ENCODE peak calls at places on chromosome 22, in nine cellular contexts. One of them, this sample, is unnamed.

GRCh38 chr22:41401781-41402648 is 20.3 kb downstream of the TEF start:
- DNase-seq in small intestine: peak; percentile 91
- DNase-seq in AG08395: peak; percentile 76
- DNase-seq in nephron progenitor cell: no peak
- DNase-seq in SHP77 treated with DMSO at 0.1 percent for 48 hours: peak; percentile 76
- DNase-seq in RWPE1: peak; percentile 86
- DNase-seq in activated CD4-positive, alpha-beta T cell treated with anti-CD3 and anti-CD28 coated beads, Interleukin-2, amount 10 ng/mL, durations not matched to agents 7 days and 5 days: no peak
- DNase-seq in 8988T: no peak
- DNase-seq in dorsolateral prefrontal cortex: peak; percentile 89
- DNase-seq in this sample: peak; percentile 59

GRCh38 chr22:36405221-36405631 is 17.5 kb upstream of the MYH9 start:
- DNase-seq in SHP77 treated with DMSO at 0.1 percent for 48 hours: no peak
- DNase-seq in RWPE1: no peak
- DNase-seq in AG08395: no peak
- DNase-seq in nephron progenitor cell: no peak
- DNase-seq in activated CD4-positive, alpha-beta T cell treated with anti-CD3 and anti-CD28 coated beads, Interleukin-2, amount 10 ng/mL, durations not matched to agents 7 days and 5 days: peak; percentile 57
- DNase-seq in dorsolateral prefrontal cortex: no peak
- DNase-seq in small intestine: no peak
- DNase-seq in 8988T: no peak
- DNase-seq in this sample: no peak

GRCh38 chr22:45265546-45265945 is 19.2 kb upstream of the UPK3A start:
- DNase-seq in activated CD4-positive, alpha-beta T cell treated with anti-CD3 and anti-CD28 coated beads, Interleukin-2, amount 10 ng/mL, durations not matched to agents 7 days and 5 days: no peak
- DNase-seq in dorsolateral prefrontal cortex: no peak
- DNase-seq in 8988T: no peak
- DNase-seq in RWPE1: no peak
- DNase-seq in nephron progenitor cell: no peak
- DNase-seq in AG08395: no peak
- DNase-seq in SHP77 treated with DMSO at 0.1 percent for 48 hours: no peak
- DNase-seq in small intestine: no peak
- DNase-seq in this sample: no peak

GRCh38 chr22:29211066-29211841 is 5.6 kb downstream of the EMID1 start:
- DNase-seq in 8988T: peak; percentile 8
- DNase-seq in activated CD4-positive, alpha-beta T cell treated with anti-CD3 and anti-CD28 coated beads, Interleukin-2, amount 10 ng/mL, durations not matched to agents 7 days and 5 days: no peak
- DNase-seq in SHP77 treated with DMSO at 0.1 percent for 48 hours: no peak
- DNase-seq in dorsolateral prefrontal cortex: no peak
- DNase-seq in AG08395: no peak
- DNase-seq in small intestine: no peak
- DNase-seq in RWPE1: no peak
- DNase-seq in nephron progenitor cell: no peak
- DNase-seq in this sample: no peak

GRCh38 chr22:24006207-24006913 is 1.1 kb upstream of the GSTT4 start:
- DNase-seq in dorsolateral prefrontal cortex: no peak
- DNase-seq in AG08395: no peak
- DNase-seq in small intestine: no peak
- DNase-seq in 8988T: no peak
- DNase-seq in nephron progenitor cell: no peak
- DNase-seq in activated CD4-positive, alpha-beta T cell treated with anti-CD3 and anti-CD28 coated beads, Interleukin-2, amount 10 ng/mL, durations not matched to agents 7 days and 5 days: no peak
- DNase-seq in RWPE1: no peak
- DNase-seq in SHP77 treated with DMSO at 0.1 percent for 48 hours: no peak
- DNase-seq in this sample: no peak

GRCh38 chr22:50209893-50210292 is 9.1 kb downstream of the SELENOO start:
- DNase-seq in nephron progenitor cell: peak; percentile 69
- DNase-seq in dorsolateral prefrontal cortex: peak; percentile 72
- DNase-seq in RWPE1: peak; percentile 48
- DNase-seq in small intestine: peak; percentile 68
- DNase-seq in activated CD4-positive, alpha-beta T cell treated with anti-CD3 and anti-CD28 coated beads, Interleukin-2, amount 10 ng/mL, durations not matched to agents 7 days and 5 days: peak; percentile 81
- DNase-seq in SHP77 treated with DMSO at 0.1 percent for 48 hours: no peak
- DNase-seq in AG08395: peak; percentile 84
- DNase-seq in 8988T: no peak
- DNase-seq in this sample: peak; percentile 59

GRCh38 chr22:46070215-46070721 is 80.1 kb upstream of the PPARA start:
- DNase-seq in 8988T: no peak
- DNase-seq in activated CD4-positive, alpha-beta T cell treated with anti-CD3 and anti-CD28 coated beads, Interleukin-2, amount 10 ng/mL, durations not matched to agents 7 days and 5 days: peak; percentile 26
- DNase-seq in small intestine: peak; percentile 79
- DNase-seq in SHP77 treated with DMSO at 0.1 percent for 48 hours: no peak
- DNase-seq in AG08395: no peak
- DNase-seq in RWPE1: no peak
- DNase-seq in dorsolateral prefrontal cortex: peak; percentile 30
- DNase-seq in nephron progenitor cell: peak; percentile 42
- DNase-seq in this sample: peak; percentile 83

GRCh38 chr22:37647928-37648327 is 8.5 kb downstream of the SH3BP1 start:
- DNase-seq in AG08395: no peak
- DNase-seq in SHP77 treated with DMSO at 0.1 percent for 48 hours: no peak
- DNase-seq in dorsolateral prefrontal cortex: no peak
- DNase-seq in nephron progenitor cell: no peak
- DNase-seq in 8988T: no peak
- DNase-seq in small intestine: peak; percentile 99
- DNase-seq in activated CD4-positive, alpha-beta T cell treated with anti-CD3 and anti-CD28 coated beads, Interleukin-2, amount 10 ng/mL, durations not matched to agents 7 days and 5 days: no peak
- DNase-seq in RWPE1: no peak
- DNase-seq in this sample: no peak

GRCh38 chr22:44261861-44262595 is 50.7 kb downstream of the SHISAL1 start:
- DNase-seq in small intestine: no peak
- DNase-seq in SHP77 treated with DMSO at 0.1 percent for 48 hours: no peak
- DNase-seq in AG08395: no peak
- DNase-seq in nephron progenitor cell: no peak
- DNase-seq in activated CD4-positive, alpha-beta T cell treated with anti-CD3 and anti-CD28 coated beads, Interleukin-2, amount 10 ng/mL, durations not matched to agents 7 days and 5 days: no peak
- DNase-seq in dorsolateral prefrontal cortex: no peak
- DNase-seq in 8988T: no peak
- DNase-seq in RWPE1: no peak
- DNase-seq in this sample: no peak

GRCh38 chr22:38799265-38800002 is 5.5 kb upstream of the DNAL4 start:
- DNase-seq in RWPE1: no peak
- DNase-seq in activated CD4-positive, alpha-beta T cell treated with anti-CD3 and anti-CD28 coated beads, Interleukin-2, amount 10 ng/mL, durations not matched to agents 7 days and 5 days: no peak
- DNase-seq in SHP77 treated with DMSO at 0.1 percent for 48 hours: no peak
- DNase-seq in AG08395: peak; percentile 45
- DNase-seq in dorsolateral prefrontal cortex: no peak
- DNase-seq in small intestine: no peak
- DNase-seq in nephron progenitor cell: no peak
- DNase-seq in 8988T: no peak
- DNase-seq in this sample: peak; percentile 7

GRCh38 chr22:33803371-33803770 is 116.9 kb downstream of the LARGE1 start:
- DNase-seq in activated CD4-positive, alpha-beta T cell treated with anti-CD3 and anti-CD28 coated beads, Interleukin-2, amount 10 ng/mL, durations not matched to agents 7 days and 5 days: no peak
- DNase-seq in SHP77 treated with DMSO at 0.1 percent for 48 hours: no peak
- DNase-seq in RWPE1: no peak
- DNase-seq in nephron progenitor cell: no peak
- DNase-seq in small intestine: peak; percentile 29
- DNase-seq in dorsolateral prefrontal cortex: no peak
- DNase-seq in 8988T: no peak
- DNase-seq in AG08395: peak; percentile 91
- DNase-seq in this sample: peak; percentile 79

GRCh38 chr22:37330200-37331033 is 48.1 kb downstream of the CYTH4 start:
- DNase-seq in AG08395: peak; percentile 62
- DNase-seq in RWPE1: peak; percentile 36
- DNase-seq in dorsolateral prefrontal cortex: peak; percentile 74
- DNase-seq in nephron progenitor cell: peak; percentile 87
- DNase-seq in activated CD4-positive, alpha-beta T cell treated with anti-CD3 and anti-CD28 coated beads, Interleukin-2, amount 10 ng/mL, durations not matched to agents 7 days and 5 days: peak; percentile 50
- DNase-seq in small intestine: peak; percentile 74
- DNase-seq in 8988T: peak; percentile 59
- DNase-seq in SHP77 treated with DMSO at 0.1 percent for 48 hours: peak; percentile 66
- DNase-seq in this sample: peak; percentile 95

GRCh38 chr22:19851291-19852176 is 3.1 kb downstream of the GNB1L start:
- DNase-seq in small intestine: no peak
- DNase-seq in nephron progenitor cell: no peak
- DNase-seq in dorsolateral prefrontal cortex: no peak
- DNase-seq in RWPE1: no peak
- DNase-seq in 8988T: no peak
- DNase-seq in AG08395: no peak
- DNase-seq in SHP77 treated with DMSO at 0.1 percent for 48 hours: no peak
- DNase-seq in activated CD4-positive, alpha-beta T cell treated with anti-CD3 and anti-CD28 coated beads, Interleukin-2, amount 10 ng/mL, durations not matched to agents 7 days and 5 days: no peak
- DNase-seq in this sample: no peak

GRCh38 chr22:22248878-22249277 is 4.3 kb downstream of the VPREB1 start:
- DNase-seq in RWPE1: no peak
- DNase-seq in 8988T: no peak
- DNase-seq in dorsolateral prefrontal cortex: no peak
- DNase-seq in SHP77 treated with DMSO at 0.1 percent for 48 hours: no peak
- DNase-seq in nephron progenitor cell: no peak
- DNase-seq in small intestine: no peak
- DNase-seq in activated CD4-positive, alpha-beta T cell treated with anti-CD3 and anti-CD28 coated beads, Interleukin-2, amount 10 ng/mL, durations not matched to agents 7 days and 5 days: peak; percentile 65
- DNase-seq in AG08395: no peak
- DNase-seq in this sample: no peak

GRCh38 chr22:32758866-32759385 is 42.6 kb upstream of the TIMP3 start:
- DNase-seq in nephron progenitor cell: no peak
- DNase-seq in dorsolateral prefrontal cortex: no peak
- DNase-seq in 8988T: no peak
- DNase-seq in small intestine: no peak
- DNase-seq in RWPE1: no peak
- DNase-seq in activated CD4-positive, alpha-beta T cell treated with anti-CD3 and anti-CD28 coated beads, Interleukin-2, amount 10 ng/mL, durations not matched to agents 7 days and 5 days: no peak
- DNase-seq in AG08395: no peak
- DNase-seq in SHP77 treated with DMSO at 0.1 percent for 48 hours: no peak
- DNase-seq in this sample: no peak

GRCh38 chr22:29167032-29167911 is 38.4 kb upstream of the EMID1 start:
- DNase-seq in 8988T: no peak
- DNase-seq in RWPE1: no peak
- DNase-seq in small intestine: no peak
- DNase-seq in AG08395: no peak
- DNase-seq in nephron progenitor cell: no peak
- DNase-seq in SHP77 treated with DMSO at 0.1 percent for 48 hours: no peak
- DNase-seq in activated CD4-positive, alpha-beta T cell treated with anti-CD3 and anti-CD28 coated beads, Interleukin-2, amount 10 ng/mL, durations not matched to agents 7 days and 5 days: peak; percentile 55
- DNase-seq in dorsolateral prefrontal cortex: no peak
- DNase-seq in this sample: no peak

GRCh38 chr22:17946691-17947367 is 77.5 kb downstream of the MICAL3 start:
- DNase-seq in RWPE1: no peak
- DNase-seq in nephron progenitor cell: no peak
- DNase-seq in SHP77 treated with DMSO at 0.1 percent for 48 hours: no peak
- DNase-seq in 8988T: no peak
- DNase-seq in activated CD4-positive, alpha-beta T cell treated with anti-CD3 and anti-CD28 coated beads, Interleukin-2, amount 10 ng/mL, durations not matched to agents 7 days and 5 days: no peak
- DNase-seq in AG08395: no peak
- DNase-seq in small intestine: no peak
- DNase-seq in dorsolateral prefrontal cortex: no peak
- DNase-seq in this sample: no peak

GRCh38 chr22:20290578-20291248 is 22.6 kb upstream of the RTN4R start:
- DNase-seq in small intestine: no peak
- DNase-seq in RWPE1: no peak
- DNase-seq in activated CD4-positive, alpha-beta T cell treated with anti-CD3 and anti-CD28 coated beads, Interleukin-2, amount 10 ng/mL, durations not matched to agents 7 days and 5 days: no peak
- DNase-seq in 8988T: no peak
- DNase-seq in AG08395: no peak
- DNase-seq in nephron progenitor cell: no peak
- DNase-seq in dorsolateral prefrontal cortex: no peak
- DNase-seq in SHP77 treated with DMSO at 0.1 percent for 48 hours: no peak
- DNase-seq in this sample: no peak

GRCh38 chr22:23305922-23306374 is 125.6 kb downstream of the BCR start:
- DNase-seq in nephron progenitor cell: no peak
- DNase-seq in small intestine: peak; percentile 4
- DNase-seq in activated CD4-positive, alpha-beta T cell treated with anti-CD3 and anti-CD28 coated beads, Interleukin-2, amount 10 ng/mL, durations not matched to agents 7 days and 5 days: no peak
- DNase-seq in 8988T: no peak
- DNase-seq in RWPE1: no peak
- DNase-seq in AG08395: no peak
- DNase-seq in SHP77 treated with DMSO at 0.1 percent for 48 hours: no peak
- DNase-seq in dorsolateral prefrontal cortex: peak; percentile 93
- DNase-seq in this sample: peak; percentile 70

GRCh38 chr22:49406047-49406650 is 421.5 kb downstream of the BRD1 start:
- DNase-seq in nephron progenitor cell: no peak
- DNase-seq in small intestine: no peak
- DNase-seq in RWPE1: no peak
- DNase-seq in dorsolateral prefrontal cortex: no peak
- DNase-seq in SHP77 treated with DMSO at 0.1 percent for 48 hours: no peak
- DNase-seq in 8988T: no peak
- DNase-seq in activated CD4-positive, alpha-beta T cell treated with anti-CD3 and anti-CD28 coated beads, Interleukin-2, amount 10 ng/mL, durations not matched to agents 7 days and 5 days: no peak
- DNase-seq in AG08395: no peak
- DNase-seq in this sample: no peak

GRCh38 chr22:46104170-46104880 is 46.0 kb upstream of the PPARA start:
- DNase-seq in small intestine: no peak
- DNase-seq in 8988T: no peak
- DNase-seq in RWPE1: no peak
- DNase-seq in SHP77 treated with DMSO at 0.1 percent for 48 hours: no peak
- DNase-seq in dorsolateral prefrontal cortex: peak; percentile 58
- DNase-seq in nephron progenitor cell: no peak
- DNase-seq in activated CD4-positive, alpha-beta T cell treated with anti-CD3 and anti-CD28 coated beads, Interleukin-2, amount 10 ng/mL, durations not matched to agents 7 days and 5 days: no peak
- DNase-seq in AG08395: no peak
- DNase-seq in this sample: no peak

GRCh38 chr22:46979506-46979905 is 217.1 kb downstream of the TBC1D22A start:
- DNase-seq in SHP77 treated with DMSO at 0.1 percent for 48 hours: no peak
- DNase-seq in activated CD4-positive, alpha-beta T cell treated with anti-CD3 and anti-CD28 coated beads, Interleukin-2, amount 10 ng/mL, durations not matched to agents 7 days and 5 days: no peak
- DNase-seq in 8988T: no peak
- DNase-seq in RWPE1: no peak
- DNase-seq in dorsolateral prefrontal cortex: no peak
- DNase-seq in nephron progenitor cell: no peak
- DNase-seq in small intestine: no peak
- DNase-seq in AG08395: no peak
- DNase-seq in this sample: no peak

GRCh38 chr22:50734343-50734771 is 3.6 kb upstream of the ACR start:
- DNase-seq in 8988T: no peak
- DNase-seq in RWPE1: no peak
- DNase-seq in activated CD4-positive, alpha-beta T cell treated with anti-CD3 and anti-CD28 coated beads, Interleukin-2, amount 10 ng/mL, durations not matched to agents 7 days and 5 days: no peak
- DNase-seq in dorsolateral prefrontal cortex: peak; percentile 13
- DNase-seq in nephron progenitor cell: no peak
- DNase-seq in SHP77 treated with DMSO at 0.1 percent for 48 hours: no peak
- DNase-seq in AG08395: no peak
- DNase-seq in small intestine: no peak
- DNase-seq in this sample: no peak

GRCh38 chr22:48799227-48799970 is 1028.3 kb downstream of the BRD1 start:
- DNase-seq in 8988T: no peak
- DNase-seq in activated CD4-positive, alpha-beta T cell treated with anti-CD3 and anti-CD28 coated beads, Interleukin-2, amount 10 ng/mL, durations not matched to agents 7 days and 5 days: no peak
- DNase-seq in dorsolateral prefrontal cortex: no peak
- DNase-seq in small intestine: no peak
- DNase-seq in RWPE1: no peak
- DNase-seq in AG08395: no peak
- DNase-seq in nephron progenitor cell: no peak
- DNase-seq in SHP77 treated with DMSO at 0.1 percent for 48 hours: no peak
- DNase-seq in this sample: peak; percentile 7

GRCh38 chr22:28711341-28711740 is 30.3 kb downstream of the CHEK2 start:
- DNase-seq in AG08395: no peak
- DNase-seq in 8988T: no peak
- DNase-seq in nephron progenitor cell: no peak
- DNase-seq in RWPE1: no peak
- DNase-seq in activated CD4-positive, alpha-beta T cell treated with anti-CD3 and anti-CD28 coated beads, Interleukin-2, amount 10 ng/mL, durations not matched to agents 7 days and 5 days: no peak
- DNase-seq in SHP77 treated with DMSO at 0.1 percent for 48 hours: no peak
- DNase-seq in small intestine: no peak
- DNase-seq in dorsolateral prefrontal cortex: no peak
- DNase-seq in this sample: no peak

GRCh38 chr22:23803001-23803819 is 16.4 kb downstream of the SMARCB1 start:
- DNase-seq in AG08395: no peak
- DNase-seq in 8988T: no peak
- DNase-seq in RWPE1: no peak
- DNase-seq in SHP77 treated with DMSO at 0.1 percent for 48 hours: no peak
- DNase-seq in nephron progenitor cell: no peak
- DNase-seq in dorsolateral prefrontal cortex: no peak
- DNase-seq in activated CD4-positive, alpha-beta T cell treated with anti-CD3 and anti-CD28 coated beads, Interleukin-2, amount 10 ng/mL, durations not matched to agents 7 days and 5 days: no peak
- DNase-seq in small intestine: peak; percentile 11
- DNase-seq in this sample: no peak

GRCh38 chr22:19767427-19768380 is 7.1 kb downstream of the TBX1 start:
- DNase-seq in 8988T: no peak
- DNase-seq in RWPE1: no peak
- DNase-seq in nephron progenitor cell: no peak
- DNase-seq in AG08395: no peak
- DNase-seq in dorsolateral prefrontal cortex: no peak
- DNase-seq in activated CD4-positive, alpha-beta T cell treated with anti-CD3 and anti-CD28 coated beads, Interleukin-2, amount 10 ng/mL, durations not matched to agents 7 days and 5 days: no peak
- DNase-seq in small intestine: no peak
- DNase-seq in SHP77 treated with DMSO at 0.1 percent for 48 hours: no peak
- DNase-seq in this sample: peak; percentile 10

GRCh38 chr22:36252754-36253522 is at the start of gene APOL1:
- DNase-seq in RWPE1: no peak
- DNase-seq in 8988T: no peak
- DNase-seq in activated CD4-positive, alpha-beta T cell treated with anti-CD3 and anti-CD28 coated beads, Interleukin-2, amount 10 ng/mL, durations not matched to agents 7 days and 5 days: peak; percentile 75
- DNase-seq in dorsolateral prefrontal cortex: no peak
- DNase-seq in small intestine: peak; percentile 94
- DNase-seq in nephron progenitor cell: no peak
- DNase-seq in AG08395: peak; percentile 62
- DNase-seq in SHP77 treated with DMSO at 0.1 percent for 48 hours: no peak
- DNase-seq in this sample: peak; percentile 78